ENCODE peak calls at places on chromosomes 4 and X, in ten cellular contexts. B, S, G, E, L, H, J, Q, X and U are unnamed samples.

GRCh38 chrX:68928401-68928800 is 99.6 kb downstream of the EFNB1 start:
- DNase-seq in B (no peak), S (no peak), G (no peak), E (no peak), L (no peak), H (no peak), J (no peak), Q (no peak), X (no peak), U (no peak)

GRCh38 chrX:44223150-44223549 is 120.3 kb downstream of the EFHC2 start:
- DNase-seq in B (no peak), S (peak), G (no peak), E (peak), L (no peak), H (no peak), J (peak), Q (peak), X (no peak), U (peak)

GRCh38 chr4:185846550-185847210 is 34.7 kb upstream of the SORBS2 start:
- DNase-seq in B (no peak), S (no peak), G (no peak), E (no peak), L (no peak), H (no peak), J (peak), Q (no peak), X (peak), U (no peak)

GRCh38 chrX:70452143-70452733 is 7.6 kb downstream of the DLG3 start:
- DNase-seq in B (peak), S (peak), G (peak), E (no peak), L (no peak), H (no peak), J (peak), Q (peak), X (peak), U (no peak)

GRCh38 chrX:153900806-153901752 is 3.4 kb upstream of the AVPR2 start:
- DNase-seq in B (peak), S (peak), G (peak), E (peak), L (peak), H (peak), J (peak), Q (peak), X (peak), U (peak)

GRCh38 chr4:128299848-128300247 is 12.2 kb upstream of the PGRMC2 start:
- DNase-seq in B (no peak), S (no peak), G (no peak), E (no peak), L (no peak), H (no peak), J (no peak), Q (peak), X (no peak), U (no peak)

GRCh38 chr4:88573995-88574394 is 18.3 kb upstream of the HERC3 start:
- DNase-seq in B (no peak), S (no peak), G (no peak), E (no peak), L (no peak), H (no peak), J (no peak), Q (peak), X (no peak), U (no peak)

GRCh38 chrX:2594491-2594890 is 93.7 kb upstream of the DHRSX start:
- DNase-seq in B (no peak), S (peak), G (no peak), E (no peak), L (no peak), H (no peak), J (no peak), Q (no peak), X (no peak), U (no peak)

GRCh38 chrX:22043872-22044271 is 11.7 kb downstream of the PHEX start:
- DNase-seq in B (no peak), S (no peak), G (no peak), E (no peak), L (no peak), H (no peak), J (no peak), Q (no peak), X (no peak), U (no peak)

GRCh38 chr4:105014242-105015031 is 132.2 kb upstream of the TET2 start:
- DNase-seq in B (no peak), S (no peak), G (no peak), E (no peak), L (no peak), H (no peak), J (no peak), Q (no peak), X (no peak), U (no peak)

GRCh38 chr4:3324093-3324815 is 31.4 kb downstream of the RGS12 start:
- DNase-seq in B (no peak), S (no peak), G (peak), E (no peak), L (no peak), H (no peak), J (no peak), Q (no peak), X (no peak), U (no peak)

GRCh38 chr4:41363384-41363981 is 106.8 kb downstream of the UCHL1 start:
- DNase-seq in B (no peak), S (no peak), G (peak), E (no peak), L (no peak), H (peak), J (peak), Q (peak), X (no peak), U (no peak)

GRCh38 chr4:1192493-1193205 is 20.3 kb upstream of the SPON2 start:
- DNase-seq in B (no peak), S (peak), G (peak), E (no peak), L (no peak), H (no peak), J (peak), Q (no peak), X (peak), U (no peak)

GRCh38 chr4:107561481-107561880 is 158.6 kb downstream of the PAPSS1 start:
- DNase-seq in B (no peak), S (no peak), G (no peak), E (no peak), L (peak), H (no peak), J (no peak), Q (peak), X (no peak), U (no peak)

GRCh38 chrX:153628129-153628528 is 18.9 kb upstream of the DUSP9 start:
- DNase-seq in B (peak), S (no peak), G (no peak), E (no peak), L (no peak), H (no peak), J (no peak), Q (no peak), X (no peak), U (no peak)

GRCh38 chrX:12955882-12956703 is 18.8 kb upstream of the TMSB4X start:
- DNase-seq in B (peak), S (peak), G (peak), E (peak), L (peak), H (no peak), J (peak), Q (peak), X (no peak), U (no peak)
- H3K4me3 ChIP-seq in B (peak), S (no peak), G (no peak), E (no peak), L (no peak), H (no peak), J (no peak), Q (no peak), X (no peak), U (no peak)

GRCh38 chrX:115232933-115233496 is 881 bp downstream of the LRCH2 start:
- DNase-seq in B (no peak), S (no peak), G (no peak), E (no peak), L (no peak), H (no peak), J (no peak), Q (no peak), X (no peak), U (no peak)
- H3K4me3 ChIP-seq in B (peak), S (no peak), G (peak), E (peak), L (peak), H (peak), J (peak), Q (peak), X (peak), U (peak)

GRCh38 chr4:172149329-172149728 is 336.1 kb downstream of the GALNTL6 start:
- DNase-seq in B (no peak), S (no peak), G (no peak), E (no peak), L (no peak), H (no peak), J (no peak), Q (no peak), X (no peak), U (no peak)
- H3K4me3 ChIP-seq in B (no peak), S (no peak), G (no peak), E (no peak), L (no peak), H (no peak), J (no peak), Q (no peak), X (no peak), U (no peak)

GRCh38 chr4:113758361-113758760 is 3.2 kb downstream of the CAMK2D start:
- DNase-seq in B (no peak), S (no peak), G (no peak), E (no peak), L (peak), H (peak), J (no peak), Q (peak), X (no peak), U (peak)

GRCh38 chr4:113756005-113756410 is 5.5 kb downstream of the CAMK2D start:
- DNase-seq in B (no peak), S (no peak), G (no peak), E (peak), L (no peak), H (no peak), J (no peak), Q (peak), X (no peak), U (peak)

GRCh38 chr4:113759696-113760093 is 1.8 kb downstream of the CAMK2D start:
- DNase-seq in B (no peak), S (no peak), G (no peak), E (no peak), L (no peak), H (no peak), J (no peak), Q (peak), X (no peak), U (no peak)

GRCh38 chr4:113760094-113760851 is 1.3 kb downstream of the CAMK2D start:
- DNase-seq in B (peak), S (peak), G (no peak), E (no peak), L (no peak), H (no peak), J (peak), Q (peak), X (no peak), U (no peak)

GRCh38 chr4:113757486-113757885 is 4.1 kb downstream of the CAMK2D start:
- DNase-seq in B (no peak), S (no peak), G (no peak), E (no peak), L (no peak), H (no peak), J (no peak), Q (no peak), X (no peak), U (no peak)
- H3K4me3 ChIP-seq in B (no peak), S (no peak), G (no peak), E (no peak), L (no peak), H (no peak), J (no peak), Q (peak), X (no peak), U (no peak)

GRCh38 chrX:112085149-112085548 is 2.6 kb upstream of the TRPC5 start:
- DNase-seq in B (no peak), S (no peak), G (no peak), E (no peak), L (no peak), H (no peak), J (no peak), Q (no peak), X (no peak), U (no peak)

GRCh38 chrX:112087545-112087944 is 5.0 kb upstream of the TRPC5 start:
- DNase-seq in B (no peak), S (no peak), G (no peak), E (no peak), L (no peak), H (no peak), J (no peak), Q (no peak), X (no peak), U (no peak)

GRCh38 chrX:112081781-112082482 is 644 bp downstream of the TRPC5 start:
- DNase-seq in B (no peak), S (no peak), G (peak), E (no peak), L (no peak), H (no peak), J (no peak), Q (no peak), X (peak), U (no peak)

GRCh38 chrX:112078606-112079005 is 4.0 kb downstream of the TRPC5 start:
- DNase-seq in B (no peak), S (no peak), G (no peak), E (no peak), L (no peak), H (no peak), J (no peak), Q (peak), X (no peak), U (no peak)

GRCh38 chrX:112083624-112084326 is 1.2 kb upstream of the TRPC5 start:
- DNase-seq in B (no peak), S (peak), G (peak), E (no peak), L (no peak), H (no peak), J (no peak), Q (no peak), X (no peak), U (no peak)
- H3K4me3 ChIP-seq in B (no peak), S (no peak), G (no peak), E (no peak), L (no peak), H (no peak), J (no peak), Q (no peak), X (no peak), U (no peak)

GRCh38 chrX:136138939-136139338 is 8.4 kb upstream of the FHL1 start:
- DNase-seq in B (no peak), S (no peak), G (no peak), E (no peak), L (no peak), H (no peak), J (no peak), Q (no peak), X (no peak), U (no peak)
- H3K4me3 ChIP-seq in B (no peak), S (no peak), G (no peak), E (no peak), L (no peak), H (no peak), J (no peak), Q (no peak), X (no peak), U (no peak)

DNA sequence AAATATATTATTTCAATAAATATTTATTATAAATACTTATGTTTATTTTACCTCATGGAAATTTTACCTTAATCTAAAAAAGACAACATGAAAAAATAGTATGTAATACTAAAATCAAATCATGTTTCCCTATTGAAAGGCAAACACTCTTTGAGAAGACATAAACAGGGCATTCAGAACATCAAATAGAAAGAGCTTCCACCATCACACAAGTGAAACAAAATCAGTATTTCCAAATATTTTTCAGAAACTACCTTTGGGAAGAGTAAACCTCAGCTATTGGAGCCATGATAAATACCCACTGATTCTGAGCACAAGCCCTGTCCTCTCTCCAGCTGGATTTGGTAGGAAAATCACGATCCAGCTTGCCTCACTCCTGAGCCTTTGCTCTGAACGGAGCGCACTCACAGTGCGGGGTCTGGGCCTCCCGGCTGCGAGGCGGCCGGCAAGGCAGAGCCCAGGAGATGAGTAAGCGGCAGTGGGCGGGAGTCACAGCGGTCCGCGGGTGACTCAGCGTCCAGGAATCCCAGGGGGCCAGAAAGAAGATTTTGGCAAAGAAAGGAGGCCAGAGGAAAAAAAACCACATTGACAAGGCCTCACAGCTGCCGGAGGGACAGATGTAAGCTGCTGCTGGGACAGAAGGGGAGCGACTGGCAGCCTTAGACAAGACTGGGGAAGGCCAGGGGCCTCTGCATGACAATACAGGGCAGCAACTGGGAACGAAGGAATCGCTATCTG is 14.7 kb upstream of the ANXA5 start:
- DNase-seq in B (peak), S (peak), G (peak), E (peak), L (peak), H (peak), J (peak), Q (peak), X (peak), U (peak)
- H3K4me3 ChIP-seq in B (peak), S (no peak), G (peak), E (no peak), L (peak), H (peak), J (no peak), Q (peak), X (peak), U (peak)

GRCh38 chr4:168634276-168634802 is 137.5 kb downstream of the PALLD start:
- DNase-seq in B (no peak), S (no peak), G (no peak), E (peak), L (peak), H (peak), J (no peak), Q (peak), X (no peak), U (peak)

GRCh38 chr4:168632246-168632832 is 135.5 kb downstream of the PALLD start:
- DNase-seq in B (no peak), S (no peak), G (no peak), E (no peak), L (no peak), H (no peak), J (no peak), Q (peak), X (no peak), U (no peak)

GRCh38 chr4:168631241-168632151 is 134.6 kb downstream of the PALLD start:
- DNase-seq in B (peak), S (peak), G (peak), E (peak), L (no peak), H (no peak), J (peak), Q (peak), X (peak), U (no peak)

GRCh38 chr4:168633071-168633470 is 136.2 kb downstream of the PALLD start:
- DNase-seq in B (no peak), S (no peak), G (no peak), E (no peak), L (no peak), H (no peak), J (no peak), Q (peak), X (no peak), U (no peak)

GRCh38 chr4:168633474-168633873 is 136.6 kb downstream of the PALLD start:
- DNase-seq in B (no peak), S (no peak), G (no peak), E (no peak), L (no peak), H (no peak), J (no peak), Q (no peak), X (no peak), U (no peak)
- H3K4me3 ChIP-seq in B (no peak), S (no peak), G (peak), E (peak), L (peak), H (no peak), J (no peak), Q (no peak), X (peak), U (no peak)

DNA sequence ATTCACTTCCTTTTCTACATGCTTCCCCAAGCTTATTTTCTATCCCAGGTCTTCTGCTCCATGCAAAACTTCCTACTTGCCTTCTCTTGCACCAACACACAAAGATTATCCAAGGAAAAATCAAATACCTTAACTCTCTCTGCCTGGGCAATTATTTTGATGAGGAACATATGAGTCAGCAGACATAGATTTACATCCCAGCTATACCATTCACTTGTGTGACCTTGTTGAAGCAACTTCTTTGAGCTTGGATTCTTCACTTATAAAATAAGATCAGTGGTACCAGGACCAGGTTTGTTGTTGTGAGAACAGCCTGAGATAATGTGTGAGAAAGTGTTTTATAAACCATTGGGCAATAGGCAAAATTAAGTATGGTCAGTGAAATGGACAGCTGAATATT is 39.1 kb upstream of the TMEM192 start:
- DNase-seq in B (no peak), S (no peak), G (no peak), E (peak), L (no peak), H (no peak), J (no peak), Q (peak), X (no peak), U (no peak)
- H3K4me3 ChIP-seq in B (no peak), S (no peak), G (no peak), E (no peak), L (no peak), H (no peak), J (no peak), Q (no peak), X (no peak), U (no peak)

DNA sequence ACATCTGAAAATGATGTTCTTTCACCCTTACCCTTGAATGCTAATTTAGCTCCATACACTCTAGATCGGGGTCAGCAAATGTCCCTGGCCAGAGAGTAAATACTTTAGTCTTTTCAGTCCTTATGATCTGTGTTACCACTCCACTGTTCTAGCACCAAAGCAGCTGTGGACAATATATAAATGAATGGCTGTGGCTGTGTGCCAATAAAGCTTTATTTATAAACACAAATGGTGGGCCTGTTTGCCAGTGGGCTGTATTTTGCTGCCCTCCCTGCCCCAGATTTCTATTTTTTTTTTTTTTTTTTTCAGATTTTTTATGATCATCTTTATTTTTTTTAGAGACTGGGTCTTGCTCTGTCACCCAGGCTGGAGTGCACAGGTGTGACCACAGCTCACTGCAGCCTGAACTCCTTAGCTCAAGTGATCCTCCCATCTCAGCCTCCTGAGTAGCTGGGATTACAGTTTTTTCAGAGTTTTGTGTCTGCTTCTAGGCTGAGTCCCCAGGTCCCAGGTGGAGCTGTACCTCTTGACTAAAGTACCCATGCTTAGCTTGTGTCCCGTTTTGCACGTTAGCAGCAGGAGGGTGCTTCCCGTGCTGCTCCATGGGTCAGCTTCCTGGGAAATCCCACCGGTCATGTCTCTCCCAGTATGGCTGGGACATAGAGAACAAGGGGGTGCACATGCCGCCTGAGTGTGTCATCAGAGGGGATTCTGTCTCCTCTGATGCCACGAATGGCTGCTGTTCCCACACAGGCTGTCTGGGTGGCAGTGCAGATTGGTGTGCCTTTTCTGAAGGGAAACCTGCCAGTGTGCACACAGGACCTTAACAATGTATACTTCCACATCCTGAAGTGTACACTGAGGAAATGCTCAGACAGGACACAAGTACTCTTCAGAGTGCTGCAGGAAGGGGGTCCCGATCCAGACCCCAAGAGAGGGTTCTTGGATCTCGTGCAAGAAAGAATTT is 16.0 kb upstream of the GRPEL1 start:
- DNase-seq in B (no peak), S (no peak), G (no peak), E (no peak), L (no peak), H (no peak), J (no peak), Q (no peak), X (no peak), U (no peak)
- H3K4me3 ChIP-seq in B (peak), S (no peak), G (no peak), E (no peak), L (no peak), H (no peak), J (no peak), Q (no peak), X (no peak), U (no peak)